ENCODE peak calls at places on chromosomes 1 and 21, in four cellular contexts. K is prostate gland, Y is cardiac muscle cell, U is sigmoid colon. A is an unnamed sample.

GRCh38 chr1:109823543-109824348 is 60.0 kb upstream of the EPS8L3 start:
- DNase-seq in K (no peak), Y (peak; percentile 36), U (peak; percentile 72), A (no peak)

GRCh38 chr1:22412932-22413727 is 38.5 kb upstream of the ZBTB40 start:
- DNase-seq in K (no peak), Y (peak; percentile 34), U (no peak), A (no peak)

GRCh38 chr1:219659682-219660081 is 46.8 kb upstream of the ZC3H11B start:
- DNase-seq in K (no peak), Y (no peak), U (no peak), A (peak; percentile 62)

GRCh38 chr1:237220243-237220642 is 178.3 kb downstream of the RYR2 start:
- DNase-seq in K (no peak), Y (no peak), U (peak; percentile 65), A (no peak)

GRCh38 chr1:191575180-191575579 is 583.1 kb upstream of the RGS18 start:
- DNase-seq in K (no peak), Y (no peak), U (no peak), A (no peak)

GRCh38 chr1:52554267-52554640 is 1.4 kb upstream of the TUT4 start:
- DNase-seq in K (no peak), Y (peak; percentile 7), U (no peak), A (no peak)

GRCh38 chr1:184930232-184930631 is 44.1 kb downstream of the NIBAN1 start:
- DNase-seq in K (peak; percentile 54), Y (no peak), U (no peak), A (no peak)

GRCh38 chr1:109248797-109249629 is at the start of gene CELSR2:
- DNase-seq in K (peak; percentile 62), Y (peak; percentile 91), U (peak; percentile 69), A (peak; percentile 82)

GRCh38 chr1:28144203-28145135 is 32.0 kb downstream of the PTAFR start:
- DNase-seq in K (no peak), Y (no peak), U (no peak), A (no peak)

GRCh38 chr1:64242895-64243756 is 39.7 kb downstream of the UBE2U start:
- DNase-seq in K (no peak), Y (peak; percentile 55), U (no peak), A (peak; percentile 13)

GRCh38 chr1:151547119-151547899 is 7.2 kb downstream of the TUFT1 start:
- DNase-seq in K (peak; percentile 84), Y (peak; percentile 27), U (peak; percentile 82), A (peak; percentile 78)

GRCh38 chr1:41371630-41372599 is 10.7 kb downstream of the FOXO6 start:
- DNase-seq in K (no peak), Y (peak; percentile 86), U (no peak), A (peak; percentile 99)

GRCh38 chr1:115076384-115076906 is 12.9 kb downstream of the TSPAN2 start:
- DNase-seq in K (no peak), Y (no peak), U (no peak), A (no peak)

GRCh38 chr1:22024485-22025367 is 23.3 kb downstream of the CELA3A start:
- DNase-seq in K (peak; percentile 27), Y (peak; percentile 85), U (peak; percentile 82), A (peak; percentile 96)

GRCh38 chr1:44655609-44656008 is 18.7 kb downstream of the TMEM53 start:
- DNase-seq in K (no peak), Y (peak; percentile 39), U (no peak), A (peak; percentile 40)

GRCh38 chr21:17050156-17050555 is 462.7 kb upstream of the CXADR start:
- DNase-seq in K (no peak), Y (no peak), U (no peak), A (no peak)

GRCh38 chr1:16205891-16206546 is 6.4 kb downstream of the ARHGEF19 start:
- DNase-seq in K (no peak), Y (no peak), U (no peak), A (no peak)

GRCh38 chr21:41810597-41810932 is 43.7 kb upstream of the RIPK4 start:
- DNase-seq in K (no peak), Y (no peak), U (no peak), A (no peak)

GRCh38 chr1:40057310-40058030 is 16.9 kb downstream of the CAP1 start:
- DNase-seq in K (no peak), Y (no peak), U (no peak), A (no peak)

GRCh38 chr1:6175411-6175828 is 4.7 kb downstream of the CHD5 start:
- DNase-seq in K (no peak), Y (no peak), U (no peak), A (no peak)

GRCh38 chr1:8040586-8040985 is 14.5 kb upstream of the ERRFI1 start:
- DNase-seq in K (peak; percentile 92), Y (no peak), U (peak; percentile 92), A (peak; percentile 83)

GRCh38 chr1:8043621-8044020 is 17.5 kb upstream of the ERRFI1 start:
- DNase-seq in K (no peak), Y (no peak), U (peak; percentile 75), A (no peak)

GRCh38 chr1:8039065-8039464 is 13.0 kb upstream of the ERRFI1 start:
- DNase-seq in K (no peak), Y (no peak), U (no peak), A (no peak)

GRCh38 chr1:8047112-8047511 is 21.0 kb upstream of the ERRFI1 start:
- DNase-seq in K (no peak), Y (no peak), U (no peak), A (peak; percentile 23)

GRCh38 chr1:8042134-8042533 is 16.0 kb upstream of the ERRFI1 start:
- DNase-seq in K (no peak), Y (no peak), U (no peak), A (no peak)
- H3K27ac ChIP-seq in K (no peak overlapping the region), Y (no peak overlapping the region), U (no peak overlapping the region), A (no peak overlapping the region)

DNA sequence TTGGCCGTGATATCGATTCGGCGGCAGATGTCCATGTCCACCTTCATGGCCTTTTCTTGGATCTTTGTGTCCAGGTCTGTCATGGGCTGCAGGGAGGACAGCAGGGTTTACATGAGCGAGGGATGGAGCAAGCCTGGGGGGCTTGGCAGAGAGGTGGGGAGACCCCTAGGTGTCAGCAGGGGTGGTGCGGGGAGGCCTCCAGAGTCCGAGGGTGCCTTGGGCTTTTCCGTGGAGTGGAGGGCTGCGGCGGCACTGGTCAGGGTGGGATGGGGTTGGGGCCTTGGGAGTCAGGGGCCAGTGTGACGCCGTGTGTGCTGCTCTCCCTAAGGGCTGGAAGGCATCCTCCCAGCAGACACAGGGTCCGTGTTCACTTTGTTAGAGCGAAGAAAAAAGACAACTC is 16.1 kb upstream of the ALDH4A1 start:
- DNase-seq in K (no peak), Y (no peak), U (no peak), A (no peak)
- H3K4me1 ChIP-seq in K (peaks cover 18% of the 10 kb centered on the region), Y (peaks cover 30% of the 10 kb centered on the region), U (no peaks in the 10 kb centered on the region), A (peaks cover 17% of the 10 kb centered on the region)

GRCh38 chr1:4654764-4655673 is 610 bp downstream of the AJAP1 start:
- DNase-seq in K (no peak), Y (peak; percentile 36), U (no peak), A (no peak)

GRCh38 chr1:4655674-4656532 is 1.5 kb downstream of the AJAP1 start:
- DNase-seq in K (peak; percentile 28), Y (peak; percentile 61), U (peak; percentile 73), A (no peak)

GRCh38 chr1:4652631-4653327 is 1.6 kb upstream of the AJAP1 start:
- DNase-seq in K (peak; percentile 11), Y (peak; percentile 64), U (no peak), A (peak; percentile 27)

GRCh38 chr1:4653328-4653660 is 1.1 kb upstream of the AJAP1 start:
- DNase-seq in K (no peak), Y (no peak), U (no peak), A (no peak)

DNA sequence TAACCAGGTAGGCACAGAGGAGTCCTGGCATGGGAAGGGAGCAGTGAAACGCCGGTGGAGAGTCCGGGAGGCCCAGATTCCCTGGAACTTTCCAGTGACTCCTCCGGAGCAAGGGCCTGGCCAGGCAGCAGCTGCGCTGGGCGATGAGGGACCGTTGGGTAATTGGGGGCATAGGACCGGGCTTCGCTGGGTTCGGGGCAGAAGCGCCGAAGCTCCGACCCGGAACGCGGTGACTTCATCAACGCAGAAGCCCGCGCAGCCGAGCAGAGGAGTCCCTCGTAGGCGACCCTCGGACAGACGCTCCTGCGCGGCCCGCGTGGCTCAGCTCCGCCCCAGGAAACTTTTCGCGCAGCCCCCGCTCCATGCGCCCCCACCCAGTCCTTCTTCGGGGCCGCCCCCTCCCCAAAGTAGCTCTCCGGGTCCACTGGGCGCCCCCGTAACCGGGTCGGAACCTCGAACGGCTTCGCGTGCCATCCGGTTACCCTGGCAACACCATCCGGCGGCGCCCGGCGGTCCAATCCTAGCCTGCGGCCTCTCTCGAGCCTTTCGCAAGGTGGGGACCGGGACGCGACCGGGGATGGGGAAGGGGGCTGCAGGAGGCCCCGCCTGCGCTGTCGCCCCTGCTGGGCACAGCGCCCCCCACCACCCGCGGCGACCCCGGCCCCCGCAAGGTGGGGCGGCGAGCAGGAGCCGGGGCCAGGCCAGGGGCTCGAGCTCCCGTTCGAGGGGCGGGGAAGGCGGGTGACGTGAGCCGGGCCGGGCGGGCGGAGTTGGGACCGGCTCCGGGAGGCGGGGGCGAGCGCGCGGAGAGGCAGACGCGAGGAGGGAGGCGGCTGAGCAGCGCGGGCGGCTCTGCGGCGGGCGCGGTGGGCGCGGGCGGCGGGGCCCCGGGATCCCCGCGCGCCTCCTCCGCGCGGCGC is at the start of gene AJAP1:
- DNase-seq in K (no peak), Y (no peak), U (no peak), A (no peak)
- H3K4me3 ChIP-seq in K (peak within 1 kb of the TSS; percentile 23), Y (peak within 1 kb of the TSS; percentile 13), U (peak within 1 kb of the TSS; percentile 35), A (no peak within 1 kb of the TSS)

GRCh38 chr1:202031796-202032195 is 21.4 kb downstream of the ELF3 start:
- DNase-seq in K (no peak), Y (no peak), U (no peak), A (no peak)

GRCh38 chr1:202034683-202035462 is 24.5 kb downstream of the ELF3 start:
- DNase-seq in K (peak; percentile 95), Y (peak; percentile 30), U (peak; percentile 80), A (peak; percentile 97)

GRCh38 chr1:202029171-202029665 is 18.8 kb downstream of the ELF3 start:
- DNase-seq in K (no peak), Y (no peak), U (no peak), A (no peak)

GRCh38 chr1:202034149-202034682 is 23.8 kb downstream of the ELF3 start:
- DNase-seq in K (no peak), Y (no peak), U (no peak), A (no peak)

DNA sequence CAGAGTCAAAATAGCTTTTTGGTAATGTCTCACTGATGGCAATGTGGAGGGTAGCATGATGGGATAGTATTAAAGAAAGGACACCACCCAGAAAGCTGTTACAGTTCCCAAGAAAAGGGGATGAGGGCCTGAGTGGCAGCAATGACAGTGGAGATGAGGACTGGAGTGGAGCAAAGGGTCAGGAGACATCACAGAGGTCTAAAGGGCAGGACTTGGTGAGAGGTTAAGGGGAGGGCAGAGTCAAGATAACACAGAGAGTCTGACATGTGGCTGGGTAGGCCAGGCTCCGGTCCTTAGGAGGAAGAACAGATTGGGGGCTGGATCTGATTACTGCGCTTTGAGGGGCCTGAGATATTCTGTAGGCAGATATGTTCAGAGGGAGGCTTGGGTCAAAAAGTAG is 19.3 kb downstream of the ELF3 start:
- DNase-seq in K (no peak), Y (no peak), U (no peak), A (no peak)
- H3K27ac ChIP-seq in K (no peak overlapping the region), Y (peak overlapping the region; percentile 78), U (no peak overlapping the region), A (no peak overlapping the region)

GRCh38 chr21:44867464-44867863 is 6.0 kb downstream of the PTTG1IP start:
- DNase-seq in K (no peak), Y (no peak), U (no peak), A (no peak)
- H3K4me1 ChIP-seq in K (peaks cover 26% of the 10 kb centered on the region), Y (peaks cover 23% of the 10 kb centered on the region), U (no peaks in the 10 kb centered on the region), A (peaks cover 56% of the 10 kb centered on the region)